ENCODE peak calls at places on chromosome 16, in four cellular contexts. L is glutamatergic neuron, C is NCI-H1048, O is HEK293T. I is an unnamed sample.

GRCh38 chr16:30876867-30877266 is 17.0 kb downstream of the BCL7C start:
- DNase-seq in L (peak), O (peak), C (no peak), I (no peak)

GRCh38 chr16:54774768-54775167 is 155.9 kb upstream of the IRX5 start:
- DNase-seq in O (peak), L (no peak), C (no peak), I (no peak)

GRCh38 chr16:19884021-19884485 is 595 bp downstream of the GPRC5B start:
- DNase-seq in C (no peak), O (no peak), L (peak), I (no peak)

GRCh38 chr16:10601444-10602401 is 21.3 kb upstream of the EMP2 start:
- DNase-seq in O (no peak), C (no peak), L (no peak), I (no peak)

GRCh38 chr16:30786115-30786935 is 680 bp downstream of the ZNF629 start:
- DNase-seq in L (peak), C (no peak), O (peak), I (no peak)

GRCh38 chr16:88472637-88473205 is 19.6 kb downstream of the ZFPM1 start:
- DNase-seq in L (no peak), O (no peak), C (no peak), I (no peak)

GRCh38 chr16:73329363-73330306 is 281.7 kb upstream of the ZFHX3 start:
- DNase-seq in O (no peak), C (peak), L (no peak), I (no peak)

GRCh38 chr16:67437513-67437912 is 6.6 kb downstream of the HSD11B2 start:
- DNase-seq in L (no peak), O (no peak), C (no peak), I (no peak)

GRCh38 chr16:3118204-3118790 is 5.9 kb downstream of the ZNF205 start:
- DNase-seq in O (no peak), L (no peak), C (no peak), I (no peak)

GRCh38 chr16:81366316-81366932 is 51.7 kb downstream of the GAN start:
- DNase-seq in L (no peak), O (peak), C (no peak), I (peak)

GRCh38 chr16:70253291-70254094 is 1.8 kb upstream of the EXOSC6 start:
- DNase-seq in O (peak), C (no peak), L (peak), I (no peak)